ENCODE peak calls at places on chromosomes 11 and 22, in five cellular contexts. K is DMS79 treated with DMSO at 0.1 percent for 48 hours, E is GM12891, N is AG10803, G is osteocyte. M is an unnamed sample.

GRCh38 chr11:68954970-68955958 is 25.5 kb downstream of the MRGPRD start:
- DNase-seq in N (no peak), K (no peak), E (no peak), G (no peak), M (no peak)

GRCh38 chr11:843818-844692 is 1.4 kb downstream of the TSPAN4 start:
- DNase-seq in K (no peak), N (peak; percentile 98), G (peak; percentile 95), E (no peak), M (peak; percentile 98)

GRCh38 chr22:26095271-26095956 is 73.8 kb upstream of the SEZ6L start:
- DNase-seq in K (no peak), N (no peak), E (no peak), G (no peak), M (no peak)

GRCh38 chr11:24683578-24683977 is 186.7 kb downstream of the LUZP2 start:
- DNase-seq in K (no peak), G (no peak), N (no peak), E (no peak), M (no peak)

GRCh38 chr11:32071811-32072210 is 19.1 kb upstream of the RCN1 start:
- DNase-seq in N (peak; percentile 75), G (no peak), E (no peak), K (no peak), M (no peak)

GRCh38 chr11:132982769-132983168 is 549.5 kb downstream of the OPCML start:
- DNase-seq in N (no peak), K (no peak), G (no peak), E (no peak), M (no peak)

GRCh38 chr11:8365542-8365941 is 101.9 kb upstream of the LMO1 start:
- DNase-seq in G (no peak), N (no peak), E (no peak), K (no peak), M (no peak)

GRCh38 chr22:32636884-32637283 is 162.3 kb downstream of the FBXO7 start:
- DNase-seq in G (no peak), K (no peak), N (no peak), E (no peak), M (no peak)

GRCh38 chr22:49177666-49178065 is 650.0 kb downstream of the BRD1 start:
- DNase-seq in N (no peak), K (no peak), G (no peak), E (no peak), M (peak; percentile 44)

M was measured in kidney.